ENCODE peak calls at places on chromosomes 5 and 9, in seven cellular contexts. W is Peyer's patch, H is H1, K is HCT116, Q is mucosa of descending colon, V is colonic mucosa, S is cardiac muscle cell. X is an unnamed sample.

GRCh38 chr5:104778-105296 is 12.9 kb downstream of the PLEKHG4B start:
- DNase-seq in W (no peak), H (no peak), K (no peak), Q (no peak), V (no peak), S (no peak), X (no peak)

GRCh38 chr5:35041251-35041650 is 6.5 kb downstream of the AGXT2 start:
- DNase-seq in W (no peak), H (no peak), K (no peak), Q (no peak), V (no peak), S (peak), X (peak)

GRCh38 chr5:53994148-53994547 is 316.2 kb downstream of the ARL15 start:
- DNase-seq in W (no peak), H (no peak), K (no peak), Q (no peak), V (no peak), S (peak), X (peak)

GRCh38 chr5:169970911-169971436 is 9.3 kb downstream of the INSYN2B start:
- DNase-seq in W (peak), H (no peak), K (no peak), Q (no peak), V (no peak), S (peak), X (peak)

GRCh38 chr5:171055881-171056454 is 194.2 kb downstream of the RANBP17 start:
- DNase-seq in W (no peak), H (no peak), K (no peak), Q (no peak), V (no peak), S (no peak), X (peak)

GRCh38 chr5:36744041-36744677 is 132.4 kb upstream of the NIPBL start:
- DNase-seq in W (no peak), H (no peak), K (no peak), Q (no peak), V (peak), S (no peak), X (no peak)

GRCh38 chr5:44779167-44779566 is 29.6 kb upstream of the MRPS30 start:
- DNase-seq in W (no peak), H (no peak), K (no peak), Q (no peak), V (no peak), S (no peak), X (no peak)

GRCh38 chr5:14617441-14617840 is 35.8 kb downstream of the OTULINL start:
- DNase-seq in W (no peak), H (no peak), K (no peak), Q (no peak), V (no peak), S (no peak), X (no peak)

GRCh38 chr5:142977363-142978051 is 207.3 kb downstream of the ARHGAP26 start:
- DNase-seq in W (no peak), H (no peak), K (no peak), Q (no peak), V (no peak), S (peak), X (peak)

GRCh38 chr9:72168075-72168474 is 18.8 kb downstream of the GDA start:
- DNase-seq in W (no peak), H (no peak), K (no peak), Q (no peak), V (no peak), S (no peak), X (no peak)

GRCh38 chr9:78133751-78134150 is 102.1 kb upstream of the CEP78 start:
- DNase-seq in W (no peak), H (no peak), K (no peak), Q (no peak), V (no peak), S (no peak), X (no peak)

GRCh38 chr9:124438091-124438490 is 12.2 kb upstream of the ADGRD2 start:
- DNase-seq in W (no peak), H (no peak), K (no peak), Q (peak), V (no peak), S (no peak), X (no peak)

GRCh38 chr9:124017064-124017928 is 5.7 kb downstream of the LHX2 start:
- DNase-seq in W (no peak), H (peak), K (no peak), Q (no peak), V (no peak), S (no peak), X (no peak)

GRCh38 chr9:92637331-92637730 is 32.6 kb downstream of the IPPK start:
- DNase-seq in W (peak), H (no peak), K (no peak), Q (no peak), V (no peak), S (no peak), X (no peak)

GRCh38 chr5:40627708-40628107 is 52.0 kb upstream of the PTGER4 start:
- DNase-seq in W (no peak), H (no peak), K (no peak), Q (no peak), V (no peak), S (no peak), X (peak)

GRCh38 chr9:118295413-118295812 is 591.2 kb downstream of the TLR4 start:
- DNase-seq in W (no peak), H (no peak), K (no peak), Q (no peak), V (no peak), S (no peak), X (no peak)

GRCh38 chr9:126587187-126588185 is 26.2 kb upstream of the LMX1B start:
- DNase-seq in W (no peak), H (no peak), K (no peak), Q (no peak), V (no peak), S (peak), X (no peak)

GRCh38 chr5:206406-206805 is 11.5 kb downstream of the CCDC127 start:
- DNase-seq in W (no peak), H (no peak), K (no peak), Q (no peak), V (no peak), S (peak), X (no peak)

GRCh38 chr5:68285857-68286611 is 70.5 kb downstream of the PIK3R1 start:
- DNase-seq in W (no peak), H (no peak), K (peak), Q (no peak), V (peak), S (peak), X (peak)

GRCh38 chr5:115297043-115297442 is 589 bp upstream of the CCDC112 start:
- DNase-seq in W (no peak), H (no peak), K (no peak), Q (no peak), V (no peak), S (peak), X (peak)

GRCh38 chr9:18857769-18858168 is 175.2 kb downstream of the SAXO1 start:
- DNase-seq in W (no peak), H (no peak), K (no peak), Q (no peak), V (no peak), S (peak), X (peak)

GRCh38 chr5:38758774-38759423 is 86.9 kb upstream of the OSMR start:
- DNase-seq in W (no peak), H (no peak), K (no peak), Q (no peak), V (no peak), S (peak), X (peak)

GRCh38 chr5:58462623-58463230 is 2.8 kb upstream of the PLK2 start:
- DNase-seq in W (peak), H (no peak), K (peak), Q (no peak), V (peak), S (peak), X (peak)

GRCh38 chr9:112112519-112112918 is 62.6 kb downstream of the SUSD1 start:
- DNase-seq in W (no peak), H (no peak), K (peak), Q (no peak), V (peak), S (peak), X (peak)

GRCh38 chr9:123269316-123269715 is 930 bp upstream of the STRBP start:
- DNase-seq in W (peak), H (no peak), K (no peak), Q (no peak), V (no peak), S (no peak), X (no peak)

GRCh38 chr9:84379740-84380139 is 39.2 kb upstream of the SLC28A3 start:
- DNase-seq in W (no peak), H (no peak), K (no peak), Q (no peak), V (no peak), S (peak), X (peak)

GRCh38 chr5:55469838-55470237 is 64.9 kb downstream of the PLPP1 start:
- DNase-seq in W (no peak), H (no peak), K (no peak), Q (no peak), V (no peak), S (no peak), X (no peak)

GRCh38 chr5:141186897-141187512 is at the start of gene PCDHB9:
- DNase-seq in W (no peak), H (peak), K (peak), Q (no peak), V (no peak), S (peak), X (peak)

GRCh38 chr9:76365028-76365427 is 29.2 kb downstream of the RFK start:
- DNase-seq in W (no peak), H (no peak), K (no peak), Q (no peak), V (no peak), S (peak), X (peak)

GRCh38 chr5:128949847-128950546 is 15.3 kb upstream of the SLC27A6 start:
- DNase-seq in W (no peak), H (no peak), K (no peak), Q (no peak), V (no peak), S (no peak), X (no peak)

GRCh38 chr9:98807070-98807810 is at the start of gene GALNT12:
- DNase-seq in W (peak), H (peak), K (no peak), Q (peak), V (peak), S (no peak), X (no peak)

GRCh38 chr9:137396227-137396626 is 26.7 kb downstream of the EXD3 start:
- DNase-seq in W (no peak), H (no peak), K (no peak), Q (no peak), V (no peak), S (peak), X (peak)

GRCh38 chr9:78314953-78315870 is 18.3 kb downstream of the PSAT1 start:
- DNase-seq in W (no peak), H (peak), K (no peak), Q (no peak), V (no peak), S (peak), X (peak)

GRCh38 chr5:3381206-3381825 is 214.3 kb upstream of the IRX1 start:
- DNase-seq in W (no peak), H (no peak), K (no peak), Q (no peak), V (no peak), S (no peak), X (no peak)

GRCh38 chr9:137772281-137772873 is 105.2 kb upstream of the CACNA1B start:
- DNase-seq in W (no peak), H (peak), K (no peak), Q (no peak), V (no peak), S (no peak), X (no peak)

DNA sequence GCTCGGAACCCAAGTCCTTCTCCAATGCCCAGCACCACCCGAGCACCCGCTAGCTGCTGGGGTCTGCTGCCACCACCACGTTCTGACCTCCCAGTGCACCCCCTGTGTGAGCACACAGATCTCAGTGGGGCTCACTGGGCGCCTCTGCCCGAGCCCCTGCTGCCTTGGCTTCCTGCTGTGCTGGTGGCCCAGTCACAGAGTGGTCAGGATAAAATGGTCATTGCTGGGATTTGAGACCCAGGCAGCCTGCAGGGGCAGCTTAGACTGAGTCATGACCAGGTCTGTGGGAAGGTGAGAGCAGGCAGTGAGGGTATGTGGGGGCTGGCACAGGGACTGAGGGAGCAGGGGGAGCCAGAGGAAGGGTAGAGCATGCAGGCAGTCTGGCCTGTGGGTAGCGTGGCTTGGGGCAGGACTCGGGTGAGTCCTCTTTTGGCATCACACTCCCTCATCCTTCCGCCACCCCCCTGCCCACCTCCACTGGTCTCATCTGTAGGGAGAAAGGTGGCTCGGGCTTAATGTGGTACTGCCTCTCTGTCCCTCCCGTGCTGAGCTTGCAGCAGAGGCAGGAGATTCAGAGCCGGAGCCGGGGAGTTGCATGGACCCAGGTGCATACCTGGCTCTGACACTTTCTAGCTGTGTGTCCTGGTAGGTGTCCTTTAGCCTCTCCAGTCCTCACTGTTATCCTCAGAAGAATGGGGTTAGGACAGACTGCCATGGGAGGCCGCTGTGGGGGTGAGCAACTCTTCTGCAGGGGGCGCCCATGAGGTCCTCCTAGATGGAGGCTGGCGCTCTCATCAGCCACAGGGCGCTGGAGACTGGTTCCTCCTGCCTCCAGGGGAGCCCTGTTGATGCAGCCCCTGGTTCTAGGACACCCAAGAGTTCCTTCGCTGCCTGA is 32.1 kb downstream of the USP20 start:
- DNase-seq in W (no peak), H (peak), K (no peak), Q (no peak), V (no peak), S (no peak), X (no peak)
- TF ChIP-seq CTCF in W (no peak), H (peak), K (peak), Q (no peak), V (no peak), S (no peak), X (no peak)

DNA sequence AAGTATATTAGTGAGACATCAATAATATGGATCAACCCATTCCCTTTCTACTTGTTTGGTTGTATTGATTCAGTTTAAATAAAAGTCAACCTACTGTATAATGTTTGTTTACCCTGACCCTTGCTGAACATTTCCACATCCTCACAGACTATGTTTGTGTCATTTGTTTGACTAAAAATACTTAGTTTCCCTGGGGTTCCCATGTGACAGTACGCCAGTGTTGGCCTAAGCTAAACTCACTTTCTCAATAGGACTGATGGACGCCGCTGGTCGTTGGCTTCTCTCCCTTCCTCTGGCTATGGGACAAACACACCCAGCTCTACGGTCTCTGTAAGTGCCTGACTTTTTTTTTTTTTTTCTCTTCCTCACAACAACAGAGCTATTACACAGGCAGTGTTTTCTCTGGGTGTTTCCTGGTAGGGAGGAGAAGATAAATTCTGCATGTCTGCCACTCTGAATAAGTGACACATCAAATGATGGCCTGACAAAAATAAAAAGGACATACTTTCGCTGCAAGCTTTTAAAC is 101.2 kb downstream of the CD180 start:
- DNase-seq in W (peak), H (no peak), K (no peak), Q (peak), V (peak), S (peak), X (peak)
- H3K4me3 ChIP-seq in W (no peak), H (no peak), K (no peak), Q (no peak), V (no peak), S (no peak), X (peak)

GRCh38 chr5:9094582-9094981 is 451.3 kb downstream of the SEMA5A start:
- DNase-seq in W (no peak), H (no peak), K (no peak), Q (no peak), V (no peak), S (peak), X (peak)
- TF ChIP-seq CTCF in W (no peak), H (no peak), K (no peak), Q (no peak), V (no peak), S (no peak), X (no peak)

GRCh38 chr5:7391215-7391614 is 4.7 kb upstream of the ADCY2 start:
- DNase-seq in W (peak), H (no peak), K (no peak), Q (no peak), V (no peak), S (no peak), X (no peak)
- H3K4me3 ChIP-seq in W (no peak), H (no peak), K (no peak), Q (no peak), V (no peak), S (no peak), X (no peak)